ENCODE peak calls at places on chromosomes 7 and 10, in seven cellular contexts. A is A549, S is body of pancreas, G is IMR-90, T is transverse colon, I is ovary, Z is suprapubic skin. R is an unnamed sample.

GRCh38 chr10:22022257-22023051 is 18.9 kb upstream of the DNAJC1 start:
- DNase-seq in A (no peak), S (no peak), G (no peak), T (peak; percentile 20), I (no peak), Z (no peak), R (no peak)

GRCh38 chr7:46028246-46028645 is 107.2 kb upstream of the IGFBP3 start:
- DNase-seq in A (no peak), S (no peak), G (no peak), T (no peak), I (no peak), Z (no peak), R (no peak)

GRCh38 chr7:6658618-6659345 is 21.7 kb downstream of the ZNF316 start:
- DNase-seq in A (no peak), S (no peak), G (no peak), T (no peak), I (no peak), Z (no peak), R (peak; percentile 11)

GRCh38 chr10:98373260-98373659 is 41.7 kb downstream of the PYROXD2 start:
- DNase-seq in A (no peak), S (no peak), G (no peak), T (no peak), I (no peak), Z (no peak), R (no peak)

GRCh38 chr7:81682873-81683272 is 87.0 kb downstream of the HGF start:
- DNase-seq in A (no peak), S (no peak), G (no peak), T (no peak), I (no peak), Z (no peak), R (no peak)

GRCh38 chr10:6511347-6511746 is 68.7 kb downstream of the PRKCQ start:
- DNase-seq in A (no peak), S (no peak), G (no peak), T (no peak), I (no peak), Z (no peak), R (no peak)

GRCh38 chr7:100835903-100836811 is 8.8 kb upstream of the EPHB4 start:
- DNase-seq in A (no peak), S (peak; percentile 43), G (no peak), T (peak; percentile 78), I (peak; percentile 49), Z (no peak), R (peak; percentile 69)

GRCh38 chr10:118564652-118565051 is 30.8 kb downstream of the PRLHR start:
- DNase-seq in A (peak; percentile 25), S (no peak), G (no peak), T (no peak), I (no peak), Z (no peak), R (no peak)

GRCh38 chr7:36814311-36814710 is 90.0 kb upstream of the AOAH start:
- DNase-seq in A (no peak), S (no peak), G (no peak), T (no peak), I (no peak), Z (no peak), R (no peak)

GRCh38 chr10:132395704-132396494 is 1.1 kb upstream of the PWWP2B start:
- DNase-seq in A (peak; percentile 40), S (peak; percentile 87), G (no peak), T (peak; percentile 82), I (peak; percentile 88), Z (peak; percentile 92), R (peak; percentile 86)

GRCh38 chr7:12619461-12620069 is 49.0 kb downstream of the SCIN start:
- DNase-seq in A (no peak), S (no peak), G (no peak), T (no peak), I (no peak), Z (no peak), R (no peak)

GRCh38 chr10:129936266-129936922 is 27.7 kb downstream of the EBF3 start:
- DNase-seq in A (no peak), S (no peak), G (no peak), T (no peak), I (no peak), Z (peak; percentile 72), R (no peak)

GRCh38 chr7:35691827-35692307 is 3.1 kb downstream of the HERPUD2 start:
- DNase-seq in A (peak; percentile 43), S (no peak), G (peak; percentile 22), T (peak; percentile 22), I (no peak), Z (no peak), R (peak; percentile 21)

GRCh38 chr7:146635200-146636032 is 518.8 kb downstream of the CNTNAP2 start:
- DNase-seq in A (no peak), S (no peak), G (no peak), T (no peak), I (no peak), Z (no peak), R (no peak)

GRCh38 chr7:16745645-16746044 is 7.9 kb upstream of the TSPAN13 start:
- DNase-seq in A (no peak), S (no peak), G (no peak), T (no peak), I (no peak), Z (no peak), R (no peak)

GRCh38 chr7:91080351-91080750 is 183.9 kb upstream of the FZD1 start:
- DNase-seq in A (no peak), S (no peak), G (no peak), T (no peak), I (no peak), Z (no peak), R (no peak)

GRCh38 chr7:154750353-154750801 is 252.5 kb downstream of the PAXIP1 start:
- DNase-seq in A (no peak), S (no peak), G (no peak), T (no peak), I (no peak), Z (no peak), R (no peak)

GRCh38 chr10:94038024-94038423 is 44.3 kb downstream of the PLCE1 start:
- DNase-seq in A (peak; percentile 95), S (no peak), G (peak; percentile 35), T (no peak), I (no peak), Z (no peak), R (no peak)

GRCh38 chr10:112756118-112756512 is 193.9 kb upstream of the TCF7L2 start:
- DNase-seq in A (no peak), S (no peak), G (no peak), T (no peak), I (no peak), Z (no peak), R (no peak)

GRCh38 chr10:32957341-32958084 is 517 bp downstream of the ITGB1 start:
- DNase-seq in A (peak; percentile 48), S (peak; percentile 66), G (no peak), T (peak; percentile 50), I (peak; percentile 74), Z (peak; percentile 88), R (peak; percentile 72)

GRCh38 chr10:91420868-91421267 is 10.7 kb downstream of the HECTD2 start:
- DNase-seq in A (no peak), S (no peak), G (peak; percentile 62), T (no peak), I (no peak), Z (no peak), R (no peak)

DNA sequence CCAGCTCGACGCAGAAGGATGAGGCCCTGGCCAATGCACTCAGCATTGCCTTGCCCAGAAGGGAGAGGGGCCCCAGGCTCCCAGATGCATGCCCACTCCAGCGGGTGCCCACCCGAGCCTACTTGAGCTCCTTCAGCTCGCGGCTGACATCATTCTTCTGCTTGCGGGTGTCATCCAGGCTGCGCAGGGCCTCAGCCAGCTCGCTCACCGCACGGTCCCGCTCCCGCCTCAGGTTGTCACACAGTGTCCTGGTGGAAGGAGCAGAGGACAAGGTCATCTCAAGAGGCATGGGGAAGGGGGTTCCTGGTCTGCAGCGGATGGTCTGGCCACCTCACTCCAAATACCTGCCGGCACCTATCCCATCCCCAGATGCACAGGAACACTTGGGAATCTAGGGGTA is 92.8 kb downstream of the DLG5 start:
- DNase-seq in A (no peak), S (no peak), G (no peak), T (no peak), I (no peak), Z (no peak), R (no peak)
- H3K4me1 ChIP-seq in A (no peaks in the 10 kb centered on the region), S (no peaks in the 10 kb centered on the region), G (peaks cover 2% of the 10 kb centered on the region), T (peaks cover 25% of the 10 kb centered on the region), I (peaks cover 2% of the 10 kb centered on the region), Z (peaks cover 12% of the 10 kb centered on the region), R (peaks cover 3% of the 10 kb centered on the region)

GRCh38 chr10:17622061-17622460 is 4.9 kb upstream of the HACD1 start:
- DNase-seq in A (no peak), S (no peak), G (peak; percentile 70), T (no peak), I (no peak), Z (no peak), R (no peak)

GRCh38 chr10:17616403-17617030 is 657 bp downstream of the HACD1 start:
- DNase-seq in A (peak; percentile 76), S (peak; percentile 73), G (peak; percentile 47), T (peak; percentile 68), I (peak; percentile 55), Z (peak; percentile 84), R (peak; percentile 92)

GRCh38 chr10:17617031-17617911 is at the start of gene HACD1:
- DNase-seq in A (peak; percentile 82), S (peak; percentile 61), G (peak; percentile 75), T (peak; percentile 73), I (peak; percentile 67), Z (peak; percentile 80), R (peak; percentile 86)
- TF ChIP-seq POLR2A in A (peak; percentile 77), S (peak; percentile 30), G (peak; percentile 33), T (peak; percentile 35), I (no peak), Z (no peak), R (peak; percentile 79)

DNA sequence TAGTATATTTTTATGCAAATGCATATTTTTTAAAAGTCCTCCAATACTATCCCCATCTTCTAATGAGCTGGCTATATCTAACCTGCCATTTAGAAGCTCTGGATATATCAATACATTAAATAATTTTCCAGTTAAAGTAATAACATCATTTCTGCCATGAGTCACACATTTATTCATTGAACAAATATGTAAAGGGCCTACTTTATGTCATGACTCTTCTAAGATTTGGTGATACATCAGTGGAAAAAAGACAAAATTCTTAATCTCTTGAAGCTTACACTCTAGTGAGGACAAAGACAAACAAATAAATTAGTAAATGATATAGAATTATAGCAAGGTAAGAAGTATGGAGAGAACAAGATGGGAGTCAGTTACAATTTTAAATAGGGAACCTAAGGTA is 716.8 kb upstream of the LRRTM3 start:
- DNase-seq in A (no peak), S (no peak), G (no peak), T (no peak), I (no peak), Z (no peak), R (no peak)
- H3K27ac ChIP-seq in A (no peak overlapping the region), S (no peak overlapping the region), G (no peak overlapping the region), T (no peak overlapping the region), I (no peak overlapping the region), Z (no peak overlapping the region), R (no peak overlapping the region)

DNA sequence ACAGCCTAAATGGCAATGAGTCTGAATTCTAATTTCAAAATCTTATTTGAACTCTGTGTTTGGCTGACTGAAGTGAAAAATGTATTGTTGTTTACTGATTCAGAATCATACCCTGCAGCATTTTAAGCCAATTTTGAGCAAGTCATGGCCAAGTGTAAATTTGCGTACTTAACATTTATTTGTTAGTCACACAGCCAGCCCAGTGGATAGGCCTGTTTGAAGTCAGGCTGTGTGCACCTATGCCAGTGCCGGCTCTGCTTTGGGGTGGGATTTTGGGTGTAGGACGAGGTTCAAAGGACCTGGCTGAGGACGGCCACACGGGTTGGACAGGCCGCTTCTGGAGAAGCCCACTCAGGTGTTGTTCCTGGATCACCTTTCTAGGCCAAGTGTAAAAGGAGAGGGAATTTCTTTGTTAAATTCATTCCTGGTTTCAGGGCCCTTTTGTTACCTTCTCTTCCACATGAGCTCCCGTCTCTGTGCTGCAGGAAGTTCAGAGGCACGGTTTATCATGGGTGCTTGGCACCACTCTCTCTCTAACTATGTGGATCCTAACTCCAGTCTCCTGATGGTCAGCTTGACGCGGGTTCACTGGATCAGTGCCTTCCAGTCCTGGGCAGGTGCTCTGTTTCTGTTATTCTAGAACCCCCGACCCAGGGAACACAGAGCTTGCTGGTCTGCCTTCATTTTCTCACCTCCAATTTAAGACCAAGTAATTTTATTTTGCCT is 84.7 kb downstream of the CCNY start:
- DNase-seq in A (peak; percentile 39), S (no peak), G (no peak), T (no peak), I (no peak), Z (no peak), R (no peak)
- H3K4me1 ChIP-seq in A (peaks cover 81% of the 10 kb centered on the region), S (peaks cover 36% of the 10 kb centered on the region), G (peaks cover 31% of the 10 kb centered on the region), T (peaks cover 59% of the 10 kb centered on the region), I (peaks cover 16% of the 10 kb centered on the region), Z (peaks cover 56% of the 10 kb centered on the region), R (peaks cover 66% of the 10 kb centered on the region)